ENCODE peak calls at places on chromosomes 11 and 22, in five cellular contexts. I is HEK293T; Z is fibroblast of the aortic adventitia; V is stimulated activated CD4-positive, alpha-beta T cell treated with anti-CD3 and anti-CD28 coated beads, Interleukin-2, amount 100 ng/mL, for 48 hours; Q is AG09319. R is an unnamed sample.

GRCh38 chr11:106854429-106854828 is 163.8 kb downstream of the GUCY1A2 start:
- DNase-seq in Q (no peak), I (no peak), Z (no peak), V (no peak), R (no peak)

GRCh38 chr11:99952816-99953215 is 734.3 kb upstream of the ARHGAP42 start:
- DNase-seq in I (no peak), Q (no peak), V (no peak), Z (no peak), R (no peak)

GRCh38 chr11:88377151-88377550 is 39.6 kb upstream of the CTSC start:
- DNase-seq in Z (no peak), Q (no peak), V (no peak), I (no peak), R (no peak)

GRCh38 chr11:91041626-91042025 is 818.8 kb upstream of the CHORDC1 start:
- DNase-seq in I (no peak), Q (no peak), Z (no peak), V (no peak), R (no peak)

GRCh38 chr11:46367244-46367915 is 14.1 kb upstream of the MDK start:
- DNase-seq in Q (no peak), V (peak), I (peak), Z (peak), R (no peak)

GRCh38 chr11:60870276-60870675 is 2.9 kb downstream of the ZP1 start:
- DNase-seq in Z (no peak), V (no peak), Q (no peak), I (no peak), R (no peak)

GRCh38 chr22:44638966-44639739 is 62.9 kb upstream of the PRR5 start:
- DNase-seq in V (no peak), I (no peak), Z (peak), Q (no peak), R (no peak)

GRCh38 chr11:45662665-45663485 is 2.5 kb downstream of the CHST1 start:
- DNase-seq in Q (peak), V (no peak), Z (peak), I (no peak), R (peak)

GRCh38 chr22:35315855-35316745 is 16.4 kb downstream of the TOM1 start:
- DNase-seq in Q (no peak), Z (no peak), V (no peak), I (no peak), R (no peak)

GRCh38 chr11:78542007-78542406 is 32.7 kb downstream of the NARS2 start:
- DNase-seq in Q (no peak), I (no peak), V (no peak), Z (no peak), R (no peak)

GRCh38 chr22:24414984-24415945 is 12.1 kb upstream of the ADORA2A start:
- DNase-seq in Q (no peak), V (no peak), Z (no peak), I (no peak), R (no peak)

GRCh38 chr11:77193915-77194830 is 66.1 kb downstream of the MYO7A start:
- DNase-seq in Q (no peak), Z (no peak), I (no peak), V (no peak), R (no peak)

GRCh38 chr22:45221201-45221600 is 19.5 kb downstream of the KIAA0930 start:
- DNase-seq in Z (no peak), I (no peak), Q (no peak), V (no peak), R (no peak)

GRCh38 chr11:110091995-110092576 is 1.1 kb upstream of the ZC3H12C start:
- DNase-seq in V (no peak), I (peak), Z (peak), Q (no peak), R (no peak)

GRCh38 chr11:82864268-82864667 is 36.0 kb downstream of the PRCP start:
- DNase-seq in Q (peak), Z (peak), V (no peak), I (peak), R (peak)

GRCh38 chr11:126194121-126194543 is 17.3 kb downstream of the RPUSD4 start:
- DNase-seq in Z (peak), Q (no peak), V (peak), I (peak), R (peak)

GRCh38 chr11:60561254-60561653 is 46.1 kb downstream of the MS4A13 start:
- DNase-seq in I (no peak), Z (no peak), Q (no peak), V (no peak), R (no peak)